ENCODE peak calls at places on chromosomes 2 and 18, in six cellular contexts. T is osteoblast, F is RWPE2, K is fibroblast of lung, L is neural progenitor cell, Y is heart left ventricle. C is an unnamed sample.

GRCh38 chr2:219570194-219570923 is 980 bp downstream of the OBSL1 start:
- DNase-seq in F (no peak), K (peak), L (peak), Y (no peak), T (peak), C (peak)

GRCh38 chr2:200179201-200179600 is 127.3 kb upstream of the SPATS2L start:
- DNase-seq in Y (no peak), T (no peak), L (no peak), F (no peak), K (no peak), C (no peak)

GRCh38 chr2:239955086-239955988 is 69.8 kb downstream of the NDUFA10 start:
- DNase-seq in T (peak), K (no peak), Y (no peak), L (no peak), F (peak), C (no peak)

GRCh38 chr2:103161456-103162289 is 399.8 kb downstream of the TMEM182 start:
- DNase-seq in F (no peak), T (peak), K (peak), Y (no peak), L (peak), C (peak)

GRCh38 chr18:6576706-6577375 is 152.7 kb upstream of the ARHGAP28 start:
- DNase-seq in L (no peak), F (no peak), K (no peak), Y (no peak), T (no peak), C (no peak)

GRCh38 chr2:241797441-241798080 is 11.4 kb upstream of the NEU4 start:
- DNase-seq in K (no peak), T (peak), Y (no peak), F (peak), L (no peak), C (no peak)

GRCh38 chr2:163173591-163173990 is 335.0 kb upstream of the KCNH7 start:
- DNase-seq in L (no peak), Y (no peak), F (no peak), K (no peak), T (no peak), C (no peak)

GRCh38 chr2:101509498-101510274 is 34.8 kb upstream of the RFX8 start:
- DNase-seq in L (no peak), F (no peak), K (peak), Y (no peak), T (no peak), C (peak)

GRCh38 chr2:11175293-11175795 is 20.1 kb downstream of the SLC66A3 start:
- DNase-seq in F (no peak), T (peak), Y (no peak), L (no peak), K (peak), C (peak)

GRCh38 chr2:179927041-179927440 is 65.6 kb upstream of the ZNF385B start:
- DNase-seq in Y (no peak), L (no peak), F (no peak), T (no peak), K (peak), C (no peak)

GRCh38 chr2:20578895-20579825 is 71.7 kb downstream of the HS1BP3 start:
- DNase-seq in L (no peak), T (peak), Y (peak), K (peak), F (peak), C (peak)

GRCh38 chr2:109129921-109130725 is 1.1 kb downstream of the SH3RF3 start:
- DNase-seq in F (no peak), Y (peak), T (peak), K (peak), L (peak), C (peak)

GRCh38 chr18:77702686-77703085 is 453.0 kb downstream of the GALR1 start:
- DNase-seq in T (no peak), K (no peak), F (no peak), Y (no peak), L (peak), C (peak)

GRCh38 chr2:174158003-174158402 is 90.3 kb downstream of the OLA1 start:
- DNase-seq in F (no peak), L (peak), K (no peak), Y (no peak), T (no peak), C (peak)

GRCh38 chr2:41764919-41765318 is 282.9 kb upstream of the PKDCC start:
- DNase-seq in Y (no peak), F (no peak), T (no peak), K (no peak), L (no peak), C (no peak)

GRCh38 chr2:72137498-72138010 is 10.1 kb downstream of the CYP26B1 start:
- DNase-seq in T (peak), K (no peak), L (peak), F (no peak), Y (peak), C (peak)

GRCh38 chr2:85790032-85790431 is 36.2 kb downstream of the ATOH8 start:
- DNase-seq in F (peak), T (no peak), Y (no peak), K (no peak), L (no peak), C (no peak)

GRCh38 chr2:84840306-84840705 is 40.6 kb downstream of the TRABD2A start:
- DNase-seq in K (peak), L (no peak), T (no peak), F (no peak), Y (no peak), C (peak)

GRCh38 chr18:69265661-69266060 is 135.0 kb upstream of the DOK6 start:
- DNase-seq in F (no peak), K (no peak), L (no peak), Y (no peak), T (no peak), C (peak)

GRCh38 chr2:102357975-102358374 is 2.4 kb downstream of the IL18R1 start:
- DNase-seq in T (no peak), Y (no peak), F (no peak), K (no peak), L (no peak), C (no peak)

GRCh38 chr2:71716697-71717624 is 263.6 kb downstream of the DYSF start:
- DNase-seq in F (no peak), T (peak), L (no peak), Y (peak), K (peak), C (peak)

GRCh38 chr2:136319227-136319626 is 201.3 kb upstream of the CXCR4 start:
- DNase-seq in T (no peak), L (peak), F (no peak), K (no peak), Y (no peak), C (no peak)

GRCh38 chr2:85911097-85911496 is 22.3 kb upstream of the ST3GAL5 start:
- DNase-seq in T (no peak), K (no peak), F (no peak), L (no peak), Y (no peak), C (no peak)

GRCh38 chr2:6824962-6825361 is 40.7 kb downstream of the CMPK2 start:
- DNase-seq in L (no peak), Y (no peak), K (peak), T (no peak), F (no peak), C (peak)

GRCh38 chr18:10330428-10330827 is 124.0 kb upstream of the APCDD1 start:
- DNase-seq in T (no peak), Y (no peak), L (no peak), K (no peak), F (no peak), C (no peak)

GRCh38 chr2:56230171-56230570 is 46.4 kb downstream of the CCDC85A start:
- DNase-seq in K (peak), Y (no peak), F (no peak), T (no peak), L (no peak), C (no peak)

GRCh38 chr2:43097650-43098049 is 128.8 kb downstream of the ZFP36L2 start:
- DNase-seq in Y (no peak), F (no peak), K (no peak), L (no peak), T (no peak), C (no peak)

GRCh38 chr2:42028571-42029148 is 19.2 kb upstream of the PKDCC start:
- DNase-seq in Y (peak), K (peak), T (no peak), L (no peak), F (no peak), C (no peak)

GRCh38 chr2:176158855-176159677 is 2.0 kb downstream of the HOXD3 start:
- DNase-seq in L (peak), F (no peak), Y (no peak), T (peak), K (peak), C (no peak)

GRCh38 chr2:176156959-176157498 is at the start of gene HOXD3:
- DNase-seq in F (no peak), K (peak), L (no peak), Y (no peak), T (no peak), C (no peak)

GRCh38 chr2:176159678-176160250 is 2.7 kb downstream of the HOXD3 start:
- DNase-seq in L (peak), F (no peak), Y (no peak), T (peak), K (peak), C (no peak)

GRCh38 chr2:176157499-176158305 is 595 bp downstream of the HOXD3 start:
- DNase-seq in F (no peak), Y (no peak), K (peak), L (peak), T (no peak), C (no peak)

DNA sequence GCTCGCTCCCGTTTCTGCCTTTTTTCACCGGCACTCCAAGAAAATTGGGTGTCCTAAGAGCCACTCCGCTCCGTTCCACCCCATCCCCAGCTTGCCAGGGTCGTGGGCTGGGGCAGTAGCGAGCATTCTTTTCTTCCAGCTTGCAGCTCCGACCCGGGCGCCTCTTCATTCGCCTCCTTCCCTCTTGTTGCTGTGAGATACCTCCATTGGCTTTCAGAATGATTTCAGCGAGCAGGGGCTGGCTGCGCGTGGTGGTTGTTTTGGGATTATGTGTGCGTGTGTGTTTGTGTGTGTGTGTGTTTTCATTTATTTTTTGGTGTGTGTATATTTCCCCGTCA is 1.2 kb downstream of the HOXD3 start:
- DNase-seq in T (no peak), Y (no peak), K (peak), F (no peak), L (no peak), C (no peak)
- H3K4me3 ChIP-seq in T (no peak), Y (no peak), K (no peak), F (no peak), L (no peak), C (no peak)

GRCh38 chr2:166104084-166104483 is 23.7 kb downstream of the SCN1A start:
- DNase-seq in L (no peak), Y (no peak), T (peak), F (no peak), K (no peak), C (no peak)

GRCh38 chr2:166112193-166112605 is 15.6 kb downstream of the SCN1A start:
- DNase-seq in L (no peak), Y (no peak), T (no peak), F (no peak), K (peak), C (no peak)

GRCh38 chr2:166104773-166105172 is 23.0 kb downstream of the SCN1A start:
- DNase-seq in Y (no peak), K (no peak), L (no peak), T (peak), F (no peak), C (peak)

GRCh38 chr2:166106431-166107015 is 21.3 kb downstream of the SCN1A start:
- DNase-seq in Y (no peak), K (no peak), L (peak), F (no peak), T (peak), C (peak)
- TF ChIP-seq CTCF in Y (peak), K (no peak), L (peak), F (peak), T (peak), C (peak)

GRCh38 chr2:230865766-230866703 is 1.3 kb downstream of the ITM2C start:
- DNase-seq in F (no peak), T (peak), Y (no peak), L (peak), K (peak), C (no peak)
- H3K4me3 ChIP-seq in F (peak), T (peak), Y (peak), L (peak), K (peak), C (peak)

DNA sequence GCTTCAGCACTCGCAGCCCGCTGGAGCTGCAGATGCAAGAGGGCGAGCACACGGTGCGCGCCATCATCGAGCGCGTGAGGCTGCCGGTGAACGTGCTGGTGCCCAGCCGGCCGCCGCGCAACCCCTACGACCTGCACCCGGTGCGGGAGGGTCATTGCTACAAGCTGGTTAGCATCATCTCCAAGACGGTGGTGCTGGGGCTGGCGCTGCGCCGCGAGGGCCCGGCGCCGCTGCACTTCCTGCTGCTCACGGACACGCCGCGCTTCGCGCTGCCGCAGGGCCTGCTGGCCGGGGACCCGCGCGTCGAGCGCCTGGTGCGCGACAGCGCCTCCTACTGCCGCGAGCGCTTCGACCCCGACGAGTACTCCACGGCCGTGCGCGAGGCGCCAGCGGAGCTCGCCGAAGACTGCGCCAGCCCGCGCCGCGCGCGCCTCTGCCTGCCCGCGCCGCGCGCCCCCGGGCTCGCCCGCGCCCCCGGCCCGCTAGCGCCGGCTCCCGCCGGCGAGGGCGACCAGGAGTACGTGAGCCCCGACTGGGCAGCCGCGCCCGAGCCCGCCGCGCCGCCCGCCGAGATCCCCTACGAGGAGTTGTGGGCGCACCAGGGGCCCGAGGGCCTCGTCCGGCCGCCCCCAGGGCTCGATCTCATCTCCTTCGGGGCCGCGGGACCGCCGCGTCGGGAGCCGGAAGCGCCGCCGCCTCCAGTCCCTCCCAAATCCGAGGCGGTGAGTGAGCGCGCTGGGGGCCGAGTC is 11.8 kb downstream of the GAREM2 start:
- DNase-seq in F (no peak), L (peak), Y (peak), K (no peak), T (peak), C (peak)
- TF ChIP-seq CTCF in F (peak), L (peak), Y (peak), K (peak), T (peak), C (peak)

DNA sequence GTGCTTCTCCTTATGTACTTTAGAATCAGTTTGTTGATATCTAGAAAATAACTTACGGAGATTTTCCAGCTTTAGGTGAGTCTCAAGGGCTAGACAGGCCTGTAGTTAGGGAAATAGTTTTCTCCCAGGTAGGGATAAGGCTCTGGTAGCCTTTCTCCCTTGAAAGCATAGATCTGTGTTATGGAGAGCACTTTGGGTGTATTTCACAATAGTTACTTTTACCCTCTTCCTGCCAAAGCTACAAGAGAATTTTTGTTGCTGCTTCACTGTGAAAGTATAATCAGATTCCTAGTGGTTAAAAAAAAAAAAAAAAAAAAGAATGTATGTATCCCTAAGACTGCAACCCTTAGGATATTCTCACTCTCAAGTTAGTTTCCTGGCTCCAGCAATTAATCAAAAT is 267.5 kb downstream of the PIK3C3 start:
- DNase-seq in K (no peak), L (no peak), F (no peak), Y (no peak), T (no peak), C (no peak)
- H3K4me3 ChIP-seq in K (no peak), L (no peak), F (no peak), Y (no peak), T (no peak), C (no peak)

GRCh38 chr2:126531029-126531428 is 124.9 kb upstream of the GYPC start:
- DNase-seq in K (no peak), L (no peak), Y (no peak), T (no peak), F (no peak), C (no peak)

GRCh38 chr2:126527836-126528490 is 128.0 kb upstream of the GYPC start:
- DNase-seq in Y (peak), F (no peak), T (no peak), L (peak), K (peak), C (peak)
- TF ChIP-seq CTCF in Y (peak), F (peak), T (peak), L (peak), K (peak), C (peak)